ENCODE peak calls at places on chromosome 20, in eight cellular contexts. One of them, this sample, is unnamed.

GRCh38 chr20:34079818-34080217 is 32.2 kb downstream of the EIF2S2 start:
- DNase-seq in K562: no peak
- DNase-seq in HCT116: no peak
- DNase-seq in GM23338: no peak
- DNase-seq in stomach: no peak
- DNase-seq in breast epithelium: no peak
- DNase-seq in sigmoid colon: no peak
- DNase-seq in transverse colon: no peak
- DNase-seq in this sample: peak; percentile 41

GRCh38 chr20:39269031-39269461 is 306.9 kb downstream of the DHX35 start:
- DNase-seq in K562: peak; percentile 77
- DNase-seq in HCT116: peak; percentile 13
- DNase-seq in GM23338: peak; percentile 75
- DNase-seq in stomach: peak; percentile 54
- DNase-seq in breast epithelium: no peak
- DNase-seq in sigmoid colon: peak; percentile 70
- DNase-seq in transverse colon: peak; percentile 40
- DNase-seq in this sample: peak; percentile 57

GRCh38 chr20:610130-611046 is at the start of gene TCF15:
- DNase-seq in K562: peak; percentile 98
- DNase-seq in HCT116: no peak
- DNase-seq in GM23338: peak; percentile 85
- DNase-seq in stomach: no peak
- DNase-seq in breast epithelium: no peak
- DNase-seq in sigmoid colon: no peak
- DNase-seq in transverse colon: no peak
- DNase-seq in this sample: peak; percentile 82

GRCh38 chr20:25011831-25012241 is 19.3 kb upstream of the APMAP start:
- DNase-seq in K562: no peak
- DNase-seq in HCT116: no peak
- DNase-seq in GM23338: no peak
- DNase-seq in stomach: peak; percentile 48
- DNase-seq in breast epithelium: no peak
- DNase-seq in sigmoid colon: peak; percentile 56
- DNase-seq in transverse colon: peak; percentile 1
- DNase-seq in this sample: peak; percentile 29

GRCh38 chr20:25226433-25227316 is 21.2 kb upstream of the PYGB start:
- DNase-seq in K562: no peak
- DNase-seq in HCT116: no peak
- DNase-seq in GM23338: no peak
- DNase-seq in stomach: no peak
- DNase-seq in breast epithelium: no peak
- DNase-seq in sigmoid colon: no peak
- DNase-seq in transverse colon: no peak
- DNase-seq in this sample: peak; percentile 71

GRCh38 chr20:51462566-51463276 is 79.8 kb downstream of the NFATC2 start:
- DNase-seq in K562: no peak
- DNase-seq in HCT116: no peak
- DNase-seq in GM23338: no peak
- DNase-seq in stomach: no peak
- DNase-seq in breast epithelium: peak; percentile 29
- DNase-seq in sigmoid colon: peak; percentile 92
- DNase-seq in transverse colon: peak; percentile 55
- DNase-seq in this sample: no peak

GRCh38 chr20:41169791-41170351 is 32.5 kb downstream of the PLCG1 start:
- DNase-seq in K562: no peak
- DNase-seq in HCT116: no peak
- DNase-seq in GM23338: no peak
- DNase-seq in stomach: no peak
- DNase-seq in breast epithelium: no peak
- DNase-seq in sigmoid colon: no peak
- DNase-seq in transverse colon: peak; percentile 4
- DNase-seq in this sample: no peak

GRCh38 chr20:59903631-59904030 is 29.8 kb downstream of the SYCP2 start:
- DNase-seq in K562: no peak
- DNase-seq in HCT116: no peak
- DNase-seq in GM23338: no peak
- DNase-seq in stomach: no peak
- DNase-seq in breast epithelium: no peak
- DNase-seq in sigmoid colon: no peak
- DNase-seq in transverse colon: no peak
- DNase-seq in this sample: no peak

GRCh38 chr20:49570828-49571552 is 3.1 kb upstream of the PTGIS start:
- DNase-seq in K562: no peak
- DNase-seq in HCT116: no peak
- DNase-seq in GM23338: no peak
- DNase-seq in stomach: no peak
- DNase-seq in breast epithelium: no peak
- DNase-seq in sigmoid colon: peak; percentile 57
- DNase-seq in transverse colon: no peak
- DNase-seq in this sample: no peak

GRCh38 chr20:3783516-3784225 is 2.4 kb upstream of the SPEF1 start:
- DNase-seq in K562: no peak
- DNase-seq in HCT116: no peak
- DNase-seq in GM23338: no peak
- DNase-seq in stomach: no peak
- DNase-seq in breast epithelium: no peak
- DNase-seq in sigmoid colon: no peak
- DNase-seq in transverse colon: no peak
- DNase-seq in this sample: no peak

GRCh38 chr20:53954734-53955658 is 115.4 kb downstream of the BCAS1 start:
- DNase-seq in K562: no peak
- DNase-seq in HCT116: no peak
- DNase-seq in GM23338: no peak
- DNase-seq in stomach: no peak
- DNase-seq in breast epithelium: no peak
- DNase-seq in sigmoid colon: no peak
- DNase-seq in transverse colon: no peak
- DNase-seq in this sample: no peak

DNA sequence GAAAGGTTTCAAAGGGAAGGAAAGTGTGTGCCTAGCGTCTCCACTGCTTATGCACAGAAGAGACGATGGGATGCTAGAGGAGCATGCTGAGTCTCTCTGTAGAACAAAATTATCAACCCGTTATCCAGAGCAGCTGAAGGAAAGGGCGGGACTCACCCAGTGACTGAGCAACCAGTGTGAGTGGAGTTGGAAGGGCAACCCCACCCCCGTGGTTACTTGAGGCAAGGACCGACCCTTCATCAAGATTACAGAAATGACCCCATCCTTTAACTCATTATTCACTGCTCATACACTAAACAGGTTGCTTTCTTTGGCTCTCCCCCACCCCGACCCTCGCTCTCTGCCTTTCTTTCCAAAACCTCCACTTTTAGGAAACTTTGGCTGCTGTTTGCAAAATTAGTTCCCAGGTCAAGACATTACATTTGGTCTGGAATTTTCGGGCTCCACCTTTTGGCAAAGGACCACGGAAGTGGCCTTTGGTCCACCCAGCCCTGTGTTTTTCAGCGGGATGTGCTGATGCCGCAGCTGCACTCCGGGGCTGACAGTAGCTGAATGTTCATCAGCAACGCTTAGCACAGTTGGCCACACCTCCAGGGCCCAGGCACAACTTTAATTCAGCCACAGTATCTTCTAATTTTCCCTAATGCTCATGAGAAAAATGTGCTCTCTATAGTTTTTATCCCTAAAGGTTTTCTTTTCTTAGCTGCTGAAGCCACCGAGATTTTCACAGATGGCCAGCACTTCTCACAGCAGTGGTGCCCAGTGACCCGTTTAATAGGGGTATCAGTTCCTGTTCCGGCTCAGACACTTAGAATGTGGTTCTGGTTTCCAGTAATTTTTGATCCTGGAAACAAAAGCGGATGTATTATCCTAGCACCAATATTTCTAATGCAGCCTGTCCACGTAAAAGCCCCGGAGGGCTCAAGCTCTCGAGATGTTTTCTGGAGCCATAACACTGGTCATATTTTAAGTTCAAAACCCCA is 103.6 kb upstream of the NXT1 start:
- DNase-seq in K562: no peak
- DNase-seq in HCT116: no peak
- DNase-seq in GM23338: no peak
- DNase-seq in stomach: no peak
- DNase-seq in breast epithelium: no peak
- DNase-seq in sigmoid colon: no peak
- DNase-seq in transverse colon: no peak
- DNase-seq in this sample: no peak
- TF ChIP-seq POLR2AphosphoS5 in K562: no peak
- TF ChIP-seq POLR2AphosphoS5 in HCT116: no peak
- TF ChIP-seq POLR2AphosphoS5 in GM23338: no peak
- TF ChIP-seq POLR2AphosphoS5 in stomach: no peak
- TF ChIP-seq POLR2AphosphoS5 in breast epithelium: no peak
- TF ChIP-seq POLR2AphosphoS5 in sigmoid colon: no peak
- TF ChIP-seq POLR2AphosphoS5 in transverse colon: no peak
- TF ChIP-seq POLR2AphosphoS5 in this sample: no peak

DNA sequence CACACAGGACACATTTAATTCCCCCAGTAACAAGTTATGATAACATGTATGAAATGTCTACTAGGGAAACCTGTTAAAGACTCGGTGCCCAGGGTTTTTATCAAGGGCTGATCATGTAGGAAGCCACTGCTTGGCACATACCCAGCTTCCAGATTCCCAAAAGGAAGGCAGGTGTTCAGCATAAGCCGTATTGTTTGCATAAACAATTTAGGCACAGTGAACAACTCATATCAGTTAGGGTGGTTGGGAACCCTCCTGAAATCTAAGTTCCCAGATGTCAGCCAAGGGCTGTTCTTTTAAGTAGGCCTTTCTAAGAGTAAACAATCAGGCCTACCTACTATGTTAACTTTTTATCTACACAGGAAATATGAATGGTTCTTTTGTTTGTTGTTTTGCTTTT is 74.1 kb downstream of the ASXL1 start:
- DNase-seq in K562: no peak
- DNase-seq in HCT116: no peak
- DNase-seq in GM23338: no peak
- DNase-seq in stomach: no peak
- DNase-seq in breast epithelium: no peak
- DNase-seq in sigmoid colon: no peak
- DNase-seq in transverse colon: no peak
- DNase-seq in this sample: no peak
- H3K36me3 ChIP-seq in K562: peaks cover 97% of the 10 kb centered on the region
- H3K36me3 ChIP-seq in HCT116: peaks cover 40% of the 10 kb centered on the region
- H3K36me3 ChIP-seq in GM23338: peaks cover 12% of the 10 kb centered on the region
- H3K36me3 ChIP-seq in stomach: peaks cover 100% of the 10 kb centered on the region
- H3K36me3 ChIP-seq in breast epithelium: peaks cover 36% of the 10 kb centered on the region
- H3K36me3 ChIP-seq in sigmoid colon: peaks cover 88% of the 10 kb centered on the region
- H3K36me3 ChIP-seq in transverse colon: peaks cover 75% of the 10 kb centered on the region
- H3K36me3 ChIP-seq in this sample: peaks cover 88% of the 10 kb centered on the region

GRCh38 chr20:47782920-47783552 is 2.2 kb downstream of the SULF2 start:
- DNase-seq in K562: no peak
- DNase-seq in HCT116: no peak
- DNase-seq in GM23338: no peak
- DNase-seq in stomach: no peak
- DNase-seq in breast epithelium: no peak
- DNase-seq in sigmoid colon: no peak
- DNase-seq in transverse colon: no peak
- DNase-seq in this sample: no peak

GRCh38 chr20:47784599-47785320 is 521 bp downstream of the SULF2 start:
- DNase-seq in K562: no peak
- DNase-seq in HCT116: no peak
- DNase-seq in GM23338: peak; percentile 69
- DNase-seq in stomach: no peak
- DNase-seq in breast epithelium: no peak
- DNase-seq in sigmoid colon: no peak
- DNase-seq in transverse colon: peak; percentile 27
- DNase-seq in this sample: no peak

GRCh38 chr20:47785900-47786762 is 850 bp upstream of the SULF2 start:
- DNase-seq in K562: peak; percentile 45
- DNase-seq in HCT116: peak; percentile 64
- DNase-seq in GM23338: peak; percentile 77
- DNase-seq in stomach: peak; percentile 53
- DNase-seq in breast epithelium: peak; percentile 54
- DNase-seq in sigmoid colon: peak; percentile 87
- DNase-seq in transverse colon: peak; percentile 69
- DNase-seq in this sample: peak; percentile 37

GRCh38 chr20:47785321-47785899 is at the start of gene SULF2:
- DNase-seq in K562: no peak
- DNase-seq in HCT116: no peak
- DNase-seq in GM23338: peak; percentile 61
- DNase-seq in stomach: peak; percentile 32
- DNase-seq in breast epithelium: no peak
- DNase-seq in sigmoid colon: no peak
- DNase-seq in transverse colon: peak; percentile 76
- DNase-seq in this sample: peak; percentile 89

DNA sequence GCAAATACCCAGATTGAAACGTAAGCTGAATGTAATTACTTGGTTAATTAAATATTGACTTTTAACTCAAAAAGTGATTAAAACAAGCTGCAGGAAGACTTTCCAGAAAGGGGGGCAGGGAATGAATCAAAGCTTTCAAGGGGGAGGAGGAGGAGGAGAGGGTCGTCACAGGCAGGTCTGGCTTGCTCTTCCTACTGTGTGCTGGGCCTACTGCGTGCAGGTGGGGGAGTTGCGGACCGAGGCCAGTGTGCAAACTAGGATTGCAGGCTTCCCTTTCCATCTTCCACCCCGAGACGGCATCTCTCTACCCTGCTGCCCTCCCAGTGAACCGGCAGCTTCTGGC is 1.1 kb downstream of the SULF2 start:
- DNase-seq in K562: no peak
- DNase-seq in HCT116: no peak
- DNase-seq in GM23338: no peak
- DNase-seq in stomach: no peak
- DNase-seq in breast epithelium: no peak
- DNase-seq in sigmoid colon: no peak
- DNase-seq in transverse colon: no peak
- DNase-seq in this sample: no peak
- H3K4me3 ChIP-seq in K562: no peak overlapping the region
- H3K4me3 ChIP-seq in HCT116: peak overlapping the region; percentile 62
- H3K4me3 ChIP-seq in GM23338: peak overlapping the region; percentile 82
- H3K4me3 ChIP-seq in stomach: peak overlapping the region; percentile 68
- H3K4me3 ChIP-seq in breast epithelium: peak overlapping the region; percentile 49
- H3K4me3 ChIP-seq in sigmoid colon: peak overlapping the region; percentile 44
- H3K4me3 ChIP-seq in transverse colon: no peak overlapping the region
- H3K4me3 ChIP-seq in this sample: peak overlapping the region; percentile 62

GRCh38 chr20:37259865-37260264 is 1.7 kb downstream of the GHRH start:
- DNase-seq in K562: no peak
- DNase-seq in HCT116: no peak
- DNase-seq in GM23338: no peak
- DNase-seq in stomach: no peak
- DNase-seq in breast epithelium: no peak
- DNase-seq in sigmoid colon: no peak
- DNase-seq in transverse colon: no peak
- DNase-seq in this sample: no peak

GRCh38 chr20:37256286-37256685 is 5.3 kb downstream of the GHRH start:
- DNase-seq in K562: no peak
- DNase-seq in HCT116: no peak
- DNase-seq in GM23338: no peak
- DNase-seq in stomach: no peak
- DNase-seq in breast epithelium: no peak
- DNase-seq in sigmoid colon: no peak
- DNase-seq in transverse colon: no peak
- DNase-seq in this sample: no peak

GRCh38 chr20:37257530-37257929 is 4.1 kb downstream of the GHRH start:
- DNase-seq in K562: no peak
- DNase-seq in HCT116: no peak
- DNase-seq in GM23338: no peak
- DNase-seq in stomach: no peak
- DNase-seq in breast epithelium: no peak
- DNase-seq in sigmoid colon: no peak
- DNase-seq in transverse colon: no peak
- DNase-seq in this sample: no peak

GRCh38 chr20:37259031-37259430 is 2.6 kb downstream of the GHRH start:
- DNase-seq in K562: no peak
- DNase-seq in HCT116: no peak
- DNase-seq in GM23338: no peak
- DNase-seq in stomach: no peak
- DNase-seq in breast epithelium: no peak
- DNase-seq in sigmoid colon: no peak
- DNase-seq in transverse colon: no peak
- DNase-seq in this sample: no peak

GRCh38 chr20:37257993-37258392 is 3.6 kb downstream of the GHRH start:
- DNase-seq in K562: no peak
- DNase-seq in HCT116: no peak
- DNase-seq in GM23338: peak; percentile 47
- DNase-seq in stomach: no peak
- DNase-seq in breast epithelium: peak; percentile 72
- DNase-seq in sigmoid colon: no peak
- DNase-seq in transverse colon: no peak
- DNase-seq in this sample: no peak
- TF ChIP-seq POLR2AphosphoS5 in K562: no peak
- TF ChIP-seq POLR2AphosphoS5 in HCT116: no peak
- TF ChIP-seq POLR2AphosphoS5 in GM23338: no peak
- TF ChIP-seq POLR2AphosphoS5 in stomach: no peak
- TF ChIP-seq POLR2AphosphoS5 in breast epithelium: no peak
- TF ChIP-seq POLR2AphosphoS5 in sigmoid colon: no peak
- TF ChIP-seq POLR2AphosphoS5 in transverse colon: no peak
- TF ChIP-seq POLR2AphosphoS5 in this sample: no peak

This sample was measured in upper lobe of left lung.